ENCODE peak calls at places on chromosomes 16 and 17, in four cellular contexts. E is thoracic aorta, B is nephron progenitor cell, V is pancreas. S is an unnamed sample.
A peak's percentile ranks its signal among the peaks of the same experiment; 100 is the strongest.

GRCh38 chr17:33438578-33438977 is 145.5 kb upstream of the ASIC2 start:
- DNase-seq in V (no peak), E (no peak), B (no peak), S (no peak)

GRCh38 chr17:47993031-47993546 is 22.2 kb downstream of the CDK5RAP3 start:
- DNase-seq in V (no peak), B (no peak), E (no peak), S (no peak)

GRCh38 chr17:37570527-37571093 is 38.6 kb downstream of the SYNRG start:
- DNase-seq in E (no peak), B (peak; percentile 29), V (peak; percentile 16), S (no peak)

GRCh38 chr17:78400581-78401240 is 22.3 kb downstream of the PGS1 start:
- DNase-seq in E (no peak), V (no peak), B (no peak), S (no peak)

GRCh38 chr17:7383742-7384488 is 3.0 kb downstream of the TNK1 start:
- DNase-seq in V (no peak), E (no peak), B (peak; percentile 80), S (peak; percentile 77)

GRCh38 chr17:72997559-72997958 is 94.9 kb downstream of the SLC39A11 start:
- DNase-seq in V (no peak), B (no peak), E (no peak), S (no peak)

GRCh38 chr16:9099131-9099625 is 7.7 kb downstream of the HAPSTR1 start:
- DNase-seq in V (no peak), E (no peak), B (no peak), S (no peak)

GRCh38 chr16:15548482-15548891 is 94.5 kb downstream of the MARF1 start:
- DNase-seq in B (no peak), E (no peak), V (no peak), S (no peak)

GRCh38 chr17:15947976-15948752 is 3.2 kb downstream of the ADORA2B start:
- DNase-seq in V (no peak), B (no peak), E (no peak), S (no peak)

GRCh38 chr17:40615295-40615988 is 32.2 kb downstream of the SMARCE1 start:
- DNase-seq in B (peak; percentile 44), V (peak; percentile 30), E (no peak), S (peak; percentile 44)

GRCh38 chr17:77555741-77556291 is 402.7 kb upstream of the TNRC6C start:
- DNase-seq in E (no peak), V (peak; percentile 62), B (no peak), S (no peak)

GRCh38 chr16:51951668-51952298 is 595.2 kb downstream of the TOX3 start:
- DNase-seq in V (peak; percentile 37), B (peak; percentile 51), E (no peak), S (no peak)

GRCh38 chr16:82050506-82050905 is 15.5 kb downstream of the HSD17B2 start:
- DNase-seq in V (no peak), B (no peak), E (no peak), S (no peak)

GRCh38 chr16:81555660-81556059 is 111.1 kb downstream of the CMIP start:
- DNase-seq in E (no peak), V (no peak), B (no peak), S (no peak)

GRCh38 chr16:72400257-72401078 is 228.5 kb upstream of the PMFBP1 start:
- DNase-seq in B (peak; percentile 57), E (no peak), V (peak; percentile 3), S (no peak)

GRCh38 chr16:51641191-51641765 is 490.2 kb upstream of the SALL1 start:
- DNase-seq in E (no peak), V (no peak), B (no peak), S (no peak)

GRCh38 chr16:3115561-3115960 is 3.2 kb downstream of the ZNF205 start:
- DNase-seq in B (no peak), E (no peak), V (no peak), S (no peak)

GRCh38 chr17:35313875-35314409 is 59.5 kb downstream of the SLFN11 start:
- DNase-seq in B (no peak), E (no peak), V (no peak), S (no peak)

GRCh38 chr17:40303009-40303657 is 5.8 kb upstream of the RARA start:
- DNase-seq in E (no peak), B (no peak), V (no peak), S (no peak)

GRCh38 chr17:13030459-13031305 is 12.9 kb upstream of the ELAC2 start:
- DNase-seq in E (no peak), V (no peak), B (peak; percentile 59), S (peak; percentile 27)

GRCh38 chr16:1989209-1989825 is 453 bp upstream of the SYNGR3 start:
- DNase-seq in B (no peak), E (no peak), V (no peak), S (no peak)

GRCh38 chr17:82019905-82020873 is 2.5 kb downstream of the CENPX start:
- DNase-seq in E (no peak), B (peak; percentile 84), V (peak; percentile 42), S (peak; percentile 45)

DNA sequence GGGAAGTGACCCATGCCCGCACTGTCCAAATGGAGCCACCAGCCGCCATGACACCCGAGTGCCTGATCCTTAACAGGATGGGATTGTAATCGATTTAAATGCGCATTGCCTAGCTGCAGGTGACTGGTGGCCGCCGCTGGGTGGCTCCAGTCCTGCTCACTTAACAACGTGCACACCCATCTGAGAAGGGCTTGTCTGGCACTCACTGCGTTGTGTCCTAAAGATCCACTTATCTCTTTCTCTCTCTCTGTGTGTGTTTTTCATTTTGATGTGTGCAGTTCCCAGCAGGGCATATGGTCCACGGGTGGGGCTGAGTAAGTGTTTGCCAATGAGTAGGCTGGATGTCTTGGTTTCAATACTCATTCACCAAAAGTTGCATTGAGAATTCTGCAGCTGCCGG is 80.6 kb downstream of the IRF8 start:
- DNase-seq in E (no peak), B (no peak), V (no peak), S (no peak)
- TF ChIP-seq CTCF in E (no peak), B (no peak), V (no peak), S (no peak)

DNA sequence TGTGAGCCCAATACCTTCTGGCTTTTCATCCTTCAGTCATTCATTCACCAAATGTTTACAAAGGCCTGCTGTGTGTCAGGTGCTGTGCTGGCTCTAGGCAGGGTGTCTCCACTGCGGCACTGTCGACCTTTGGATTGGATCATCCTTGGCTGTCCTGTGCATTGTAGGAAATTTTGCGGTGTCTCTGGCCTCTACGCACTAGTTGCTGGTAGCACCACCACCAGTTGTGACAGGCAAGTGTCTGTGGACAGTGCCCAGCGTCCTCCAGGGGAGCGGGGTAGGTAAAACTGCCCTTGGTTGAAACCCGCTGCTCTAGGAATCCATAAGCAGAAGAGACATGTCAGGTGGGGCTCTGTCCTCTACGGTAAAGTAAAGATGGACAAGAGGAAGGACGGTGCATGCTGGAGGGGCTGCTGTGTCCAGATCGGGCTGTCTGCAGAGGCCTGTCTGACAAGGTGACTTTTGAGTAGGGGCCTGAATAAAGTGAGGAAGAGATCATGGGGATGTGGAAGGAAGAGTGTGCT is 123.7 kb downstream of the SNX29 start:
- DNase-seq in B (no peak), E (no peak), V (no peak), S (no peak)
- TF ChIP-seq CTCF in B (no peak), E (no peak), V (no peak), S (no peak)

GRCh38 chr16:13298676-13299075 is 397.3 kb downstream of the SHISA9 start:
- DNase-seq in E (no peak), B (no peak), V (no peak), S (no peak)
- TF ChIP-seq CTCF in E (no peak), B (no peak), V (no peak), S (no peak)

GRCh38 chr16:681746-682427 is 1.7 kb downstream of the STUB1 start:
- DNase-seq in B (no peak), E (no peak), V (no peak), S (no peak)

GRCh38 chr16:680625-680945 is 375 bp downstream of the STUB1 start:
- DNase-seq in B (no peak), V (no peak), E (no peak), S (no peak)

GRCh38 chr16:679808-680624 is at the start of gene STUB1:
- DNase-seq in E (peak; percentile 66), V (peak; percentile 78), B (peak; percentile 98), S (peak; percentile 88)

GRCh38 chr16:682493-683395 is 1.4 kb downstream of the JMJD8 start:
- DNase-seq in B (no peak), E (no peak), V (no peak), S (no peak)

GRCh38 chr16:680967-681745 is 946 bp downstream of the STUB1 start:
- DNase-seq in B (no peak), V (no peak), E (no peak), S (no peak)
- TF ChIP-seq CTCF in B (no peak), V (no peak), E (no peak), S (no peak)

GRCh38 chr16:55968221-55968620 is 93.0 kb upstream of the CES5A start:
- DNase-seq in V (no peak), E (no peak), B (no peak), S (no peak)

GRCh38 chr16:55976815-55977214 is 101.6 kb upstream of the CES5A start:
- DNase-seq in V (no peak), B (no peak), E (no peak), S (no peak)

GRCh38 chr16:55971447-55971846 is 96.3 kb upstream of the CES5A start:
- DNase-seq in B (no peak), V (no peak), E (no peak), S (no peak)
- TF ChIP-seq CTCF in B (no peak), V (no peak), E (no peak), S (no peak)

DNA sequence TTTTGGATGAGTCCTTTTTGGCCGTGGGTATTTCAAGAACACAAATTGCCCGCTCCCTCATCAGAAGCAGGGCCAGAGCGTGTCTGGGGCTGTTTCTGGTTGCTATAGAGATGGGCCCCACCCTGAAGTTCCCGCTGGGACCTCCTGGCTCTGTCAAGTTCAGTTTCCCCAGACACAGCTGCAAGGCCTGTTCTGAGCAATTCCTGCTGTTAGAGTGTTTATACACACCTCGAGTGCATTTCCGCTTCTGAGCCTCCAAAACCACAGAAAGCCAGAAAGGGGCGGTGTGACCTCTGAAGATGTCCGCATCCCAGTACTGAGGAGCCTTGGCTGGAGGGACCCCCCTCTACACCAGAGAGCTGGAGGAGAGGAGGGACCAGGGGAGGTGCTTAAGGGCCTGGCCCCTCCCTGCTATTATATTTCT is 9.3 kb upstream of the WBP2 start:
- DNase-seq in V (no peak), B (no peak), E (no peak), S (no peak)
- TF ChIP-seq CTCF in V (no peak), B (no peak), E (no peak), S (no peak)

GRCh38 chr17:45935710-45936509 is 41.6 kb downstream of the MAPT start:
- DNase-seq in B (no peak), V (no peak), E (no peak), S (no peak)
- TF ChIP-seq CTCF in B (no peak), V (no peak), E (no peak), S (no peak)

GRCh38 chr16:77406680-77407079 is 28.2 kb downstream of the ADAMTS18 start:
- DNase-seq in V (no peak), E (no peak), B (no peak), S (no peak)
- TF ChIP-seq CTCF in V (no peak), E (no peak), B (no peak), S (no peak)